ENCODE peak calls at places on chromosome 10, in four cellular contexts. D is HuH-7, F is kidney glomerular epithelial cell, U is adrenal gland. J is an unnamed sample.

GRCh38 chr10:124655191-124656112 is 88.7 kb downstream of the FAM53B start:
- DNase-seq in F (no peak), U (no peak), D (no peak), J (no peak)

GRCh38 chr10:3538291-3538849 is 246.6 kb downstream of the KLF6 start:
- DNase-seq in D (peak; percentile 55), F (no peak), U (no peak), J (no peak)

GRCh38 chr10:133156674-133157579 is 3.1 kb upstream of the KNDC1 start:
- DNase-seq in D (no peak), F (no peak), U (no peak), J (no peak)

GRCh38 chr10:99782447-99783286 is at the start of gene ABCC2:
- DNase-seq in U (no peak), F (no peak), D (peak; percentile 57), J (no peak)

GRCh38 chr10:1499344-1499957 is 237.9 kb downstream of the ADARB2 start:
- DNase-seq in D (no peak), F (no peak), U (no peak), J (no peak)

GRCh38 chr10:125151824-125152634 is 8.3 kb downstream of the CTBP2 start:
- DNase-seq in U (no peak), D (no peak), F (no peak), J (no peak)

GRCh38 chr10:22444219-22444788 is 99.0 kb downstream of the SPAG6 start:
- DNase-seq in U (no peak), D (no peak), F (no peak), J (no peak)

GRCh38 chr10:73209705-73210104 is 37.4 kb downstream of the DNAJC9 start:
- DNase-seq in U (no peak), F (peak; percentile 12), D (no peak), J (no peak)

GRCh38 chr10:33600381-33600780 is 265.9 kb upstream of the NRP1 start:
- DNase-seq in U (no peak), D (no peak), F (no peak), J (no peak)

GRCh38 chr10:124152781-124153600 is 59.6 kb upstream of the CHST15 start:
- DNase-seq in F (peak; percentile 86), D (no peak), U (peak; percentile 47), J (no peak)

GRCh38 chr10:7084255-7085005 is 326.4 kb downstream of the SFMBT2 start:
- DNase-seq in F (no peak), U (no peak), D (no peak), J (no peak)

GRCh38 chr10:76546411-76546810 is 1091.2 kb downstream of the KCNMA1 start:
- DNase-seq in D (no peak), U (no peak), F (no peak), J (no peak)

GRCh38 chr10:427746-428519 is 261.5 kb downstream of the DIP2C start:
- DNase-seq in U (no peak), D (no peak), F (no peak), J (no peak)

GRCh38 chr10:20418286-20418685 is 478.8 kb downstream of the NEBL start:
- DNase-seq in D (no peak), U (no peak), F (no peak), J (no peak)

GRCh38 chr10:18886102-18886501 is 162.5 kb upstream of the MALRD1 start:
- DNase-seq in D (no peak), U (no peak), F (no peak), J (no peak)

GRCh38 chr10:11178606-11179221 is 161.0 kb downstream of the CELF2 start:
- DNase-seq in D (no peak), F (no peak), U (no peak), J (peak; percentile 27)

GRCh38 chr10:27701971-27702537 is 43.6 kb downstream of the MKX start:
- DNase-seq in D (no peak), U (no peak), F (no peak), J (peak; percentile 28)

GRCh38 chr10:111211756-111212155 is 134.9 kb downstream of the ADRA2A start:
- DNase-seq in F (no peak), U (no peak), D (no peak), J (no peak)

GRCh38 chr10:103193820-103194529 is 903 bp upstream of the NT5C2 start:
- DNase-seq in F (no peak), D (no peak), U (no peak), J (no peak)

GRCh38 chr10:21516270-21517131 is 9.0 kb downstream of the SKIDA1 start:
- DNase-seq in F (peak; percentile 40), U (peak; percentile 76), D (peak; percentile 62), J (peak; percentile 80)

GRCh38 chr10:91643700-91644099 is 10.8 kb upstream of the PPP1R3C start:
- DNase-seq in F (peak; percentile 14), D (no peak), U (no peak), J (no peak)

GRCh38 chr10:69043931-69044531 is 43.9 kb upstream of the SRGN start:
- DNase-seq in U (no peak), D (no peak), F (no peak), J (no peak)

GRCh38 chr10:88800152-88801125 is 2.1 kb upstream of the LIPM start:
- DNase-seq in F (peak; percentile 1), U (no peak), D (no peak), J (no peak)

GRCh38 chr10:3948843-3949242 is 163.8 kb upstream of the KLF6 start:
- DNase-seq in D (no peak), F (no peak), U (peak; percentile 57), J (no peak)

GRCh38 chr10:26438534-26439269 is 561 bp downstream of the APBB1IP start:
- DNase-seq in F (no peak), D (no peak), U (peak; percentile 25), J (no peak)

J was measured in testis.